ENCODE peak calls at places on chromosome 2, in six cellular contexts. One of them, this sample, is unnamed.
A peak's percentile ranks its signal among the peaks of the same experiment; 100 is the strongest.

GRCh38 chr2:98296435-98296834 is 49.8 kb upstream of the CNGA3 start:
- DNase-seq in kidney: no peak
- DNase-seq in WERI-Rb-1: no peak
- DNase-seq in cardiac fibroblast: no peak
- DNase-seq in AG10803: no peak
- DNase-seq in HepG2: no peak
- DNase-seq in this sample: no peak

GRCh38 chr2:46569061-46569560 is 89.7 kb downstream of the TMEM247 start:
- DNase-seq in AG10803: peak; percentile 49
- DNase-seq in HepG2: no peak
- DNase-seq in cardiac fibroblast: no peak
- DNase-seq in kidney: no peak
- DNase-seq in WERI-Rb-1: no peak
- DNase-seq in this sample: no peak

GRCh38 chr2:45011621-45012602 is 2.7 kb upstream of the SIX2 start:
- DNase-seq in AG10803: no peak
- DNase-seq in WERI-Rb-1: no peak
- DNase-seq in HepG2: no peak
- DNase-seq in kidney: no peak
- DNase-seq in cardiac fibroblast: no peak
- DNase-seq in this sample: peak; percentile 12

GRCh38 chr2:172640389-172640788 is 84.5 kb downstream of the PDK1 start:
- DNase-seq in AG10803: no peak
- DNase-seq in kidney: no peak
- DNase-seq in HepG2: no peak
- DNase-seq in WERI-Rb-1: no peak
- DNase-seq in cardiac fibroblast: peak; percentile 36
- DNase-seq in this sample: no peak

GRCh38 chr2:227870710-227871374 is 589 bp upstream of the DAW1 start:
- DNase-seq in kidney: no peak
- DNase-seq in cardiac fibroblast: peak; percentile 94
- DNase-seq in WERI-Rb-1: no peak
- DNase-seq in AG10803: peak; percentile 54
- DNase-seq in HepG2: no peak
- DNase-seq in this sample: peak; percentile 95

GRCh38 chr2:71082402-71083252 is 14.2 kb downstream of the NAGK start:
- DNase-seq in kidney: no peak
- DNase-seq in HepG2: no peak
- DNase-seq in AG10803: no peak
- DNase-seq in WERI-Rb-1: no peak
- DNase-seq in cardiac fibroblast: no peak
- DNase-seq in this sample: no peak

GRCh38 chr2:119327431-119327830 is 39.2 kb downstream of the C2orf76 start:
- DNase-seq in HepG2: no peak
- DNase-seq in kidney: no peak
- DNase-seq in WERI-Rb-1: no peak
- DNase-seq in cardiac fibroblast: no peak
- DNase-seq in AG10803: no peak
- DNase-seq in this sample: no peak

GRCh38 chr2:104856086-104856972 is 2.4 kb downstream of the POU3F3 start:
- DNase-seq in HepG2: no peak
- DNase-seq in WERI-Rb-1: no peak
- DNase-seq in kidney: peak; percentile 79
- DNase-seq in cardiac fibroblast: no peak
- DNase-seq in AG10803: no peak
- DNase-seq in this sample: no peak

GRCh38 chr2:75560022-75560767 is 544 bp downstream of the EVA1A start:
- DNase-seq in kidney: peak; percentile 67
- DNase-seq in WERI-Rb-1: no peak
- DNase-seq in cardiac fibroblast: peak; percentile 51
- DNase-seq in AG10803: peak; percentile 41
- DNase-seq in HepG2: no peak
- DNase-seq in this sample: peak; percentile 44

GRCh38 chr2:109377976-109378375 is 235.8 kb downstream of the SEPTIN10 start:
- DNase-seq in cardiac fibroblast: no peak
- DNase-seq in kidney: peak; percentile 37
- DNase-seq in HepG2: no peak
- DNase-seq in AG10803: no peak
- DNase-seq in WERI-Rb-1: no peak
- DNase-seq in this sample: no peak

GRCh38 chr2:226641008-226641407 is 158.6 kb downstream of the IRS1 start:
- DNase-seq in HepG2: no peak
- DNase-seq in AG10803: no peak
- DNase-seq in cardiac fibroblast: no peak
- DNase-seq in WERI-Rb-1: no peak
- DNase-seq in kidney: no peak
- DNase-seq in this sample: no peak

GRCh38 chr2:48824116-48824515 is 68.6 kb upstream of the LHCGR start:
- DNase-seq in AG10803: peak; percentile 1
- DNase-seq in cardiac fibroblast: no peak
- DNase-seq in kidney: no peak
- DNase-seq in HepG2: no peak
- DNase-seq in WERI-Rb-1: no peak
- DNase-seq in this sample: no peak

GRCh38 chr2:10668402-10669012 is 21.3 kb downstream of the NOL10 start:
- DNase-seq in cardiac fibroblast: peak; percentile 80
- DNase-seq in kidney: no peak
- DNase-seq in WERI-Rb-1: no peak
- DNase-seq in AG10803: peak; percentile 63
- DNase-seq in HepG2: peak; percentile 58
- DNase-seq in this sample: peak; percentile 82

GRCh38 chr2:55843096-55843991 is 80.2 kb downstream of the EFEMP1 start:
- DNase-seq in kidney: no peak
- DNase-seq in HepG2: peak; percentile 59
- DNase-seq in AG10803: peak; percentile 100
- DNase-seq in cardiac fibroblast: peak; percentile 95
- DNase-seq in WERI-Rb-1: no peak
- DNase-seq in this sample: peak; percentile 82

GRCh38 chr2:132632000-132632649 is 37.9 kb downstream of the LYPD1 start:
- DNase-seq in AG10803: peak; percentile 40
- DNase-seq in HepG2: peak; percentile 67
- DNase-seq in WERI-Rb-1: no peak
- DNase-seq in kidney: no peak
- DNase-seq in cardiac fibroblast: peak; percentile 11
- DNase-seq in this sample: no peak

GRCh38 chr2:145012806-145013205 is 492.9 kb upstream of the ZEB2 start:
- DNase-seq in AG10803: no peak
- DNase-seq in HepG2: no peak
- DNase-seq in kidney: no peak
- DNase-seq in WERI-Rb-1: no peak
- DNase-seq in cardiac fibroblast: no peak
- DNase-seq in this sample: peak; percentile 25

GRCh38 chr2:49973917-49974368 is 819.6 kb upstream of the FSHR start:
- DNase-seq in HepG2: no peak
- DNase-seq in AG10803: peak; percentile 13
- DNase-seq in kidney: peak; percentile 75
- DNase-seq in WERI-Rb-1: peak; percentile 95
- DNase-seq in cardiac fibroblast: peak; percentile 0
- DNase-seq in this sample: peak; percentile 24

GRCh38 chr2:119387381-119388129 is 20.8 kb downstream of the DBI start:
- DNase-seq in kidney: peak; percentile 93
- DNase-seq in HepG2: peak; percentile 34
- DNase-seq in AG10803: peak; percentile 85
- DNase-seq in cardiac fibroblast: peak; percentile 92
- DNase-seq in WERI-Rb-1: no peak
- DNase-seq in this sample: peak; percentile 91

GRCh38 chr2:218418717-218419458 is at the start of gene VIL1:
- DNase-seq in HepG2: peak; percentile 94
- DNase-seq in WERI-Rb-1: no peak
- DNase-seq in cardiac fibroblast: no peak
- DNase-seq in AG10803: no peak
- DNase-seq in kidney: no peak
- DNase-seq in this sample: no peak

GRCh38 chr2:159622966-159623365 is 6.6 kb upstream of the BAZ2B start:
- DNase-seq in WERI-Rb-1: no peak
- DNase-seq in AG10803: no peak
- DNase-seq in kidney: no peak
- DNase-seq in cardiac fibroblast: no peak
- DNase-seq in HepG2: no peak
- DNase-seq in this sample: no peak

GRCh38 chr2:139059617-139060016 is 279.4 kb upstream of the NXPH2 start:
- DNase-seq in AG10803: no peak
- DNase-seq in HepG2: no peak
- DNase-seq in kidney: no peak
- DNase-seq in cardiac fibroblast: no peak
- DNase-seq in WERI-Rb-1: no peak
- DNase-seq in this sample: no peak

GRCh38 chr2:186976329-186976728 is 127.4 kb upstream of the ZSWIM2 start:
- DNase-seq in cardiac fibroblast: no peak
- DNase-seq in WERI-Rb-1: no peak
- DNase-seq in AG10803: no peak
- DNase-seq in HepG2: no peak
- DNase-seq in kidney: no peak
- DNase-seq in this sample: no peak

GRCh38 chr2:225056330-225057073 is 14.2 kb upstream of the DOCK10 start:
- DNase-seq in WERI-Rb-1: no peak
- DNase-seq in HepG2: no peak
- DNase-seq in cardiac fibroblast: peak; percentile 55
- DNase-seq in kidney: no peak
- DNase-seq in AG10803: no peak
- DNase-seq in this sample: peak; percentile 25

GRCh38 chr2:240393831-240394410 is 41.5 kb upstream of the GPC1 start:
- DNase-seq in kidney: peak; percentile 66
- DNase-seq in cardiac fibroblast: peak; percentile 33
- DNase-seq in HepG2: no peak
- DNase-seq in AG10803: no peak
- DNase-seq in WERI-Rb-1: peak; percentile 1
- DNase-seq in this sample: no peak

GRCh38 chr2:230828272-230828961 is 36.3 kb upstream of the ITM2C start:
- DNase-seq in WERI-Rb-1: no peak
- DNase-seq in cardiac fibroblast: no peak
- DNase-seq in AG10803: no peak
- DNase-seq in kidney: no peak
- DNase-seq in HepG2: no peak
- DNase-seq in this sample: no peak
- TF ChIP-seq CTCF in WERI-Rb-1: no peak
- TF ChIP-seq CTCF in cardiac fibroblast: no peak
- TF ChIP-seq CTCF in AG10803: no peak
- TF ChIP-seq CTCF in kidney: no peak
- TF ChIP-seq CTCF in HepG2: no peak
- TF ChIP-seq CTCF in this sample: no peak

GRCh38 chr2:216465580-216466197 is 33.0 kb upstream of the RPL37A start:
- DNase-seq in kidney: no peak
- DNase-seq in cardiac fibroblast: no peak
- DNase-seq in AG10803: peak; percentile 42
- DNase-seq in HepG2: no peak
- DNase-seq in WERI-Rb-1: no peak
- DNase-seq in this sample: no peak

GRCh38 chr2:216464104-216464720 is 34.4 kb upstream of the RPL37A start:
- DNase-seq in WERI-Rb-1: no peak
- DNase-seq in AG10803: no peak
- DNase-seq in HepG2: no peak
- DNase-seq in cardiac fibroblast: no peak
- DNase-seq in kidney: no peak
- DNase-seq in this sample: no peak

GRCh38 chr2:216463148-216463547 is 35.5 kb upstream of the RPL37A start:
- DNase-seq in WERI-Rb-1: no peak
- DNase-seq in kidney: no peak
- DNase-seq in AG10803: no peak
- DNase-seq in HepG2: peak; percentile 23
- DNase-seq in cardiac fibroblast: no peak
- DNase-seq in this sample: no peak

GRCh38 chr2:216473187-216473586 is 25.5 kb upstream of the RPL37A start:
- DNase-seq in AG10803: no peak
- DNase-seq in cardiac fibroblast: no peak
- DNase-seq in kidney: no peak
- DNase-seq in WERI-Rb-1: no peak
- DNase-seq in HepG2: no peak
- DNase-seq in this sample: no peak

GRCh38 chr2:216467845-216468244 is 30.8 kb upstream of the RPL37A start:
- DNase-seq in AG10803: no peak
- DNase-seq in kidney: no peak
- DNase-seq in HepG2: no peak
- DNase-seq in cardiac fibroblast: no peak
- DNase-seq in WERI-Rb-1: no peak
- DNase-seq in this sample: no peak
- H3K4me3 ChIP-seq in AG10803: no peak overlapping the region
- H3K4me3 ChIP-seq in kidney: no peak overlapping the region
- H3K4me3 ChIP-seq in HepG2: no peak overlapping the region
- H3K4me3 ChIP-seq in cardiac fibroblast: no peak overlapping the region
- H3K4me3 ChIP-seq in WERI-Rb-1: no peak overlapping the region
- H3K4me3 ChIP-seq in this sample: no peak overlapping the region

DNA sequence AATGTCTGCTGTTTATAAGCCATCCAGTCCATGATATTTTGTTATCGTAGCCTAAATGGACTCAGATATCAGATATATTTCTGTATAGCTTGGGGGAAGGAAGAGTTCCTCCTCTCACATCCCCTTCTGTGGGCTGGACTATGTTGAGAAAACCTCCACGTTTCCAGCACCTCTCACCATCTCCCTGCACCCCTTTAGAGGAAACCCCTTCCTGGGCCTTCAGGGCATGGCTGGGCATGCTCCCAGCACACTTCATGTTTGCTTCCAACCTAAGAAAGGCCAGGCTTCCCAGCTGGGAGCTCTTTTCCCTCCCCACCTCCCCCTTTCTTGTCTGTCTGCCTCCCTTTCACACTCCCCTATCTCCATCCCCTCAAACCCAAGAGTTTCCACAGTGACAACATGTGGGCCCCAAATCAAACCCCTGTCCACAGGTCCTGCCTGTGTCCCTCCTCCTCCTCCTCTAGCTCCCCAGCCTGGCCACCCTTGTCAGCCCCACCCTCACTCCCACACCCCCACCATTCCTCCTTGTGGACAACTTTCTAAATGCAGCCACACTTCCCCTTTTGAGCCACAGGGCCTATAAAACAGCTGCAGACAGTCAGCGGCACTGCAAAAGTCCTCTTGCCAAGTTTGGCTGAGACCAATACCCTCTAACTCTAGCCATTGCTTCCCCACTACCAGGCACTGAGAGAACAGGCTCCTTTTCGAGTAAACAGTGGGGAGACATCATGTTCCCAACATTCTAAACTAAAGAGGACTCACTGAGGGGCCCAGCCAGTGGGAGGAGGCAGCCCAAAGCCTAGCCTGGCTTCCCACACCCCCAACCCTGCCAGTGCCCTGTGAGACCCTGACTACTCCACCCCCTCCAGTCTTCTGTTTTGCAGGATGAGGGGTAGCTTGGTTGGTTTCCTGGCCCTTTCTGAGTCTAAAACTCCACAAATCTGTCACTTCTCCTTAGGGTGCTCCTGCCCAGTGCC is 120.5 kb downstream of the ZFP36L2 start:
- DNase-seq in HepG2: peak; percentile 44
- DNase-seq in kidney: peak; percentile 84
- DNase-seq in cardiac fibroblast: peak; percentile 59
- DNase-seq in AG10803: peak; percentile 68
- DNase-seq in WERI-Rb-1: peak; percentile 38
- DNase-seq in this sample: peak; percentile 65
- TF ChIP-seq CTCF in HepG2: peak; percentile 32
- TF ChIP-seq CTCF in kidney: peak; percentile 19
- TF ChIP-seq CTCF in cardiac fibroblast: peak; percentile 49
- TF ChIP-seq CTCF in AG10803: peak; percentile 53
- TF ChIP-seq CTCF in WERI-Rb-1: peak; percentile 24
- TF ChIP-seq CTCF in this sample: peak; percentile 48

DNA sequence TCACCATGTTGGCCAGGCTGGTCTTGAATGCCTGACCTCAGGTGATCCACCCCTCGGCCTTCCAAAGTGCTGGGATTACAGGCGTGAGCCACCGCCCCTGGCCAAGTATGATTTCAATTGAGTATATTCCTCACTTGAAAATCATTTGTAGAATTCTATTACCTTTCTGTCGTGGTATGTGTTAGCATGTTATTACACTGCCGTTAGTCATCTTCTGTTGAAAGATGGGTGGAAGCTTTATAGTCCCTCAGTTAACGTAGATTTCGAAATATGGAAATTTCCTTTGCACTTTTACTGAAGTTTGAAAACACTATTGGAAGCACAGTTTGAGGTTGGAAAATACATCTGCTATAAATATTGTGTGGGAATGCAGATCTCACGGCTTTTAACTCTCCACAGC is 14.7 kb downstream of the NIFK start:
- DNase-seq in AG10803: peak; percentile 95
- DNase-seq in HepG2: no peak
- DNase-seq in kidney: no peak
- DNase-seq in WERI-Rb-1: no peak
- DNase-seq in cardiac fibroblast: peak; percentile 96
- DNase-seq in this sample: peak; percentile 83
- H3K4me3 ChIP-seq in AG10803: no peak overlapping the region
- H3K4me3 ChIP-seq in HepG2: no peak overlapping the region
- H3K4me3 ChIP-seq in kidney: no peak overlapping the region
- H3K4me3 ChIP-seq in WERI-Rb-1: no peak overlapping the region
- H3K4me3 ChIP-seq in cardiac fibroblast: no peak overlapping the region
- H3K4me3 ChIP-seq in this sample: no peak overlapping the region

This sample was measured in fibroblast of pulmonary artery.